ENCODE peak calls at places on chromosomes 1 and 21, in nine cellular contexts. J, F, O, G, V, B, M, Z and K are unnamed samples. For H3K27me3, the result is how much of the 10 kb centered on the place peaks cover.

GRCh38 chr1:6969762-6970161 is 184.5 kb downstream of the CAMTA1 start:
- DNase-seq in F (no peak), Z (no peak), J (no peak), O (no peak), G (no peak), M (no peak), B (no peak), V (no peak), K (no peak)

GRCh38 chr21:17527240-17527639 is 14.4 kb downstream of the CXADR start:
- DNase-seq in G (no peak), V (no peak), O (no peak), B (no peak), J (no peak), F (peak), M (no peak), Z (no peak), K (no peak)

GRCh38 chr1:23718482-23718881 is 24.8 kb upstream of the ELOA start:
- DNase-seq in J (no peak), G (no peak), O (no peak), V (peak), B (no peak), M (no peak), F (peak), Z (no peak), K (no peak)

GRCh38 chr1:66521736-66522365 is 12.1 kb upstream of the SGIP1 start:
- DNase-seq in G (no peak), O (no peak), J (no peak), B (no peak), M (no peak), F (peak), Z (no peak), V (no peak), K (no peak)

GRCh38 chr1:85464497-85465098 is 361 bp downstream of the DDAH1 start:
- DNase-seq in B (peak), V (no peak), O (peak), M (peak), J (peak), F (peak), G (peak), Z (no peak), K (peak)

GRCh38 chr1:65310078-65310587 is 790 bp downstream of the DNAJC6 start:
- DNase-seq in F (no peak), V (no peak), J (no peak), Z (peak), M (no peak), O (no peak), G (no peak), B (no peak), K (peak)

GRCh38 chr1:91513160-91513559 is 12.5 kb downstream of the CDC7 start:
- DNase-seq in V (no peak), J (no peak), Z (no peak), G (no peak), M (no peak), O (no peak), F (peak), B (no peak), K (no peak)

GRCh38 chr1:44777969-44778635 is 2.8 kb downstream of the RPS8 start:
- DNase-seq in M (no peak), F (no peak), B (no peak), Z (no peak), V (no peak), J (no peak), G (no peak), O (no peak), K (no peak)

GRCh38 chr1:197924516-197925123 is 7.4 kb downstream of the LHX9 start:
- DNase-seq in O (no peak), Z (no peak), M (no peak), J (no peak), F (peak), G (no peak), V (peak), B (no peak), K (peak)

GRCh38 chr1:64050601-64051000 is 152.8 kb upstream of the UBE2U start:
- DNase-seq in V (no peak), J (no peak), B (no peak), F (peak), G (no peak), Z (no peak), O (no peak), M (no peak), K (no peak)

GRCh38 chr1:41662656-41663437 is 178.4 kb upstream of the EDN2 start:
- DNase-seq in M (no peak), V (peak), O (peak), B (peak), Z (no peak), G (peak), F (peak), J (peak), K (peak)

GRCh38 chr1:17080085-17080759 is 26.4 kb upstream of the SDHB start:
- DNase-seq in G (no peak), Z (no peak), V (no peak), O (no peak), J (no peak), B (no peak), F (no peak), M (no peak), K (no peak)

GRCh38 chr1:4084896-4085295 is 184.8 kb upstream of the C1orf174 start:
- DNase-seq in B (no peak), Z (no peak), M (no peak), F (no peak), G (no peak), J (no peak), V (no peak), O (no peak), K (no peak)

GRCh38 chr21:38631676-38632075 is 133.4 kb upstream of the ERG start:
- DNase-seq in F (peak), Z (no peak), B (no peak), G (no peak), O (no peak), V (no peak), J (no peak), M (no peak), K (no peak)
- H3K4me3 ChIP-seq in F (no peak), Z (no peak), B (no peak), G (peak), O (no peak), V (no peak), J (no peak), M (no peak), K (no peak)

GRCh38 chr21:33230518-33231324 is 983 bp downstream of the IFNAR2 start:
- DNase-seq in B (peak), J (peak), F (peak), V (peak), G (no peak), Z (no peak), O (peak), M (peak), K (peak)

GRCh38 chr21:33231526-33231925 is 1.8 kb downstream of the IFNAR2 start:
- DNase-seq in F (no peak), V (no peak), M (no peak), B (no peak), J (no peak), G (no peak), Z (no peak), O (no peak), K (no peak)

GRCh38 chr21:33229776-33230517 is at the start of gene IFNAR2:
- DNase-seq in J (peak), Z (no peak), M (no peak), O (peak), B (peak), V (peak), F (peak), G (peak), K (peak)

GRCh38 chr21:33234618-33235520 is 5.1 kb downstream of the IFNAR2 start:
- DNase-seq in G (no peak), O (no peak), V (no peak), Z (no peak), F (no peak), J (no peak), B (no peak), M (no peak), K (no peak)

GRCh38 chr21:33232640-33233039 is 2.9 kb downstream of the IFNAR2 start:
- DNase-seq in F (peak), J (no peak), O (no peak), Z (no peak), V (no peak), G (no peak), B (no peak), M (no peak), K (no peak)
- H3K27ac ChIP-seq in F (no peak), J (no peak), O (no peak), Z (no peak), V (peak), G (no peak), B (no peak), M (no peak), K (no peak)

GRCh38 chr1:26059906-26060305 is 7.5 kb downstream of the TRIM63 start:
- DNase-seq in F (no peak), G (no peak), M (no peak), J (no peak), Z (no peak), V (no peak), B (no peak), O (no peak), K (no peak)

GRCh38 chr1:26064591-26064990 is 2.8 kb downstream of the TRIM63 start:
- DNase-seq in J (no peak), F (no peak), M (no peak), V (no peak), Z (no peak), B (no peak), O (no peak), G (no peak), K (no peak)

GRCh38 chr1:26057189-26057588 is 10.2 kb downstream of the TRIM63 start:
- DNase-seq in O (no peak), F (no peak), Z (no peak), G (no peak), V (no peak), J (no peak), B (no peak), M (no peak), K (no peak)

GRCh38 chr1:26058052-26058595 is 9.3 kb downstream of the TRIM63 start:
- DNase-seq in B (no peak), J (no peak), M (no peak), F (no peak), G (no peak), V (no peak), Z (no peak), O (no peak), K (no peak)

GRCh38 chr1:26060832-26061574 is 6.4 kb downstream of the TRIM63 start:
- DNase-seq in B (no peak), J (no peak), V (no peak), F (no peak), M (no peak), Z (no peak), G (no peak), O (no peak), K (no peak)
- H3K27me3 ChIP-seq in B (under half), J (under half), V (under half), F (under half), M (under half), Z (under half), G (under half), O (under half), K (under half)

DNA sequence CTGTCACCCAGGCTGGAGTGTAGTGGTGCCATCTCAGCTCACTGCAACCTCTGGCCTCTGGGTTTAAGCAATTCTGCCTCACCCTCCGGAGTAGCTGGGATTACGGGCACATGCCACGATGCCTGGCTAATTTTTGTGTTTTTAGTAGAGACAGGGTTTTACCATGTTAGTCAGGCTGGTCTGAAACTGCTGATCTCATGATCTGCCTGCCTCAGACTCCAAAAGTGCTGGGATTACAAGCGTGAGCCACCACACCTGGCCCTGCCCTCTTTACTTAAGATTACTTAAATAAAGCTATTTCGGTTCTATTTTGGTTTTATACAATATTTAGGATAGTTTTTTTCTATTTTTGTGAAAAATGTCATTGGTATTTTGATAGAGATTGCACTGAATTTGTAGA is 15.3 kb upstream of the KCTD3 start:
- DNase-seq in J (no peak), Z (no peak), V (no peak), O (no peak), M (no peak), B (no peak), F (no peak), G (no peak), K (no peak)
- H3K4me3 ChIP-seq in J (no peak), Z (no peak), V (no peak), O (no peak), M (no peak), B (no peak), F (no peak), G (no peak), K (no peak)

GRCh38 chr1:228903573-228904122 is 168.4 kb downstream of the RHOU start:
- DNase-seq in G (no peak), F (peak), M (no peak), O (no peak), B (no peak), J (no peak), Z (peak), V (no peak), K (no peak)

GRCh38 chr1:228901936-228902681 is 166.8 kb downstream of the RHOU start:
- DNase-seq in B (no peak), Z (peak), J (no peak), M (no peak), F (no peak), V (no peak), O (no peak), G (no peak), K (no peak)

GRCh38 chr1:228900993-228901392 is 165.7 kb downstream of the RHOU start:
- DNase-seq in F (no peak), M (no peak), G (no peak), J (no peak), B (no peak), V (no peak), O (no peak), Z (peak), K (no peak)

GRCh38 chr1:228904222-228904621 is 168.9 kb downstream of the RHOU start:
- DNase-seq in V (no peak), O (no peak), M (no peak), G (no peak), J (no peak), Z (no peak), F (no peak), B (no peak), K (no peak)

GRCh38 chr1:228902781-228903572 is 167.7 kb downstream of the RHOU start:
- DNase-seq in G (peak), J (peak), M (peak), B (peak), V (no peak), F (peak), O (peak), Z (peak), K (peak)
- H3K27ac ChIP-seq in G (peak), J (peak), M (no peak), B (no peak), V (no peak), F (no peak), O (peak), Z (peak), K (peak)

DNA sequence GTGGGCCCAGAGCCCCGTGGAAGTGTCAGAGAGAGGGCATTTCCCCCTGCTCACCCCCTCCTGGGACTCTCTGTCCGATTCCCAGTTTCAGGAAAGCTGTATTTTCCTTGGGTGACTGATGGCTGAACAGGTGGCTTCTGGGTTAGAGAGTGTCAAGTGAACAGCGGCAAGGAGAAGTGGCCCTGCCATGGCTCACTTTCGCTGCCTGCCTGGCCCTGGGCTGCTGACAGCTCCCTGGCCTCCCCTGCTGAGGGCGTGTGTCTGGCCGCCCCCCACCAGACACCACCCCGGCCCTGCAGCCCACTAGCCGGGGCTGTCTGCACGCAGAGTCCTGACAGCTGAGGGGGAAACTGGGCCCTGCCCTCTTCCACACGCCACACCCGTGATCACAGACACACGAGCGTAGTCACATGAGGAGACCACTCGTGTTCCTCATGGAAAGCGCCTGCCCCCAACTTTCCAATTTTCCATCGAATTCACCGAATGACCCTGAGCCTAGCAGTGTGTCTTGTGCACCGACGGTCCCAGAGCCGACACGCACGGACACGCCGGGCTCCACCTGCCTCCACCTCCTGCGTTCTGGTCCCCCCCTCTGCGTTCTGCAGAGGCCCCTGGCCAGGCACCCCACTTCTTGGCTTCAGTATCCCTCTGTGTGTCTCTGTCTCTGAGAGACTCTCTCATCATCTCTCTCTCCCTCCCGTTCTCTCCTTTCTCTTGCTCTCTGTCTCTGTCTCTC is 60.6 kb upstream of the CASZ1 start:
- DNase-seq in F (no peak), Z (no peak), B (no peak), G (no peak), M (no peak), V (no peak), J (no peak), O (no peak), K (no peak)
- H3K27me3 ChIP-seq in F (under half), Z (under half), B (under half), G (under half), M (under half), V (under half), J (under half), O (under half), K (under half)

GRCh38 chr21:42465008-42465878 is 30.8 kb downstream of the RSPH1 start:
- DNase-seq in B (no peak), Z (no peak), G (no peak), V (peak), O (no peak), F (peak), M (no peak), J (peak), K (no peak)
- H3K4me3 ChIP-seq in B (no peak), Z (no peak), G (no peak), V (no peak), O (no peak), F (no peak), M (no peak), J (no peak), K (no peak)

GRCh38 chr1:201378804-201379203 is 1.3 kb upstream of the TNNT2 start:
- DNase-seq in J (no peak), M (no peak), V (no peak), Z (no peak), O (no peak), B (no peak), F (no peak), G (no peak), K (no peak)
- H3K27ac ChIP-seq in J (no peak), M (no peak), V (no peak), Z (no peak), O (no peak), B (no peak), F (peak), G (no peak), K (no peak)